ENCODE peak calls at places on chromosomes 11 and 22, in six cellular contexts. One of them, this sample, is unnamed.

GRCh38 chr11:11074686-11075370 is 217.0 kb upstream of the ZBED5 start:
- DNase-seq in NCI-H2081: peak
- DNase-seq in CD4-positive, alpha-beta memory T cell: no peak
- DNase-seq in neural crest cell: no peak
- DNase-seq in stimulated activated CD4-positive, alpha-beta T cell treated with anti-CD3 and anti-CD28 coated beads, Interleukin-12 subunit alpha, Interleukin-12 subunit beta, amount 100 ng/mL, for 4 hours: no peak
- DNase-seq in T1000: no peak
- DNase-seq in this sample: no peak

GRCh38 chr11:108958446-108959123 is 293.7 kb downstream of the DDX10 start:
- DNase-seq in NCI-H2081: no peak
- DNase-seq in stimulated activated CD4-positive, alpha-beta T cell treated with anti-CD3 and anti-CD28 coated beads, Interleukin-12 subunit alpha, Interleukin-12 subunit beta, amount 100 ng/mL, for 4 hours: no peak
- DNase-seq in neural crest cell: no peak
- DNase-seq in T1000: no peak
- DNase-seq in CD4-positive, alpha-beta memory T cell: no peak
- DNase-seq in this sample: no peak

GRCh38 chr11:1391165-1392010 is 1.7 kb downstream of the BRSK2 start:
- DNase-seq in NCI-H2081: peak
- DNase-seq in neural crest cell: peak
- DNase-seq in stimulated activated CD4-positive, alpha-beta T cell treated with anti-CD3 and anti-CD28 coated beads, Interleukin-12 subunit alpha, Interleukin-12 subunit beta, amount 100 ng/mL, for 4 hours: no peak
- DNase-seq in CD4-positive, alpha-beta memory T cell: no peak
- DNase-seq in T1000: no peak
- DNase-seq in this sample: peak

GRCh38 chr22:32761251-32761903 is 40.1 kb upstream of the TIMP3 start:
- DNase-seq in neural crest cell: no peak
- DNase-seq in CD4-positive, alpha-beta memory T cell: no peak
- DNase-seq in NCI-H2081: no peak
- DNase-seq in T1000: no peak
- DNase-seq in stimulated activated CD4-positive, alpha-beta T cell treated with anti-CD3 and anti-CD28 coated beads, Interleukin-12 subunit alpha, Interleukin-12 subunit beta, amount 100 ng/mL, for 4 hours: no peak
- DNase-seq in this sample: no peak

GRCh38 chr22:10961043-10961860 is 4566.7 kb upstream of the OR11H1 start:
- DNase-seq in neural crest cell: no peak
- DNase-seq in stimulated activated CD4-positive, alpha-beta T cell treated with anti-CD3 and anti-CD28 coated beads, Interleukin-12 subunit alpha, Interleukin-12 subunit beta, amount 100 ng/mL, for 4 hours: no peak
- DNase-seq in T1000: no peak
- DNase-seq in NCI-H2081: no peak
- DNase-seq in CD4-positive, alpha-beta memory T cell: no peak
- DNase-seq in this sample: no peak

GRCh38 chr11:75421035-75421602 is 11.9 kb downstream of the KLHL35 start:
- DNase-seq in stimulated activated CD4-positive, alpha-beta T cell treated with anti-CD3 and anti-CD28 coated beads, Interleukin-12 subunit alpha, Interleukin-12 subunit beta, amount 100 ng/mL, for 4 hours: no peak
- DNase-seq in CD4-positive, alpha-beta memory T cell: no peak
- DNase-seq in T1000: no peak
- DNase-seq in NCI-H2081: no peak
- DNase-seq in neural crest cell: no peak
- DNase-seq in this sample: no peak

GRCh38 chr11:23359297-23359696 is 499.0 kb upstream of the CCDC179 start:
- DNase-seq in stimulated activated CD4-positive, alpha-beta T cell treated with anti-CD3 and anti-CD28 coated beads, Interleukin-12 subunit alpha, Interleukin-12 subunit beta, amount 100 ng/mL, for 4 hours: no peak
- DNase-seq in neural crest cell: no peak
- DNase-seq in CD4-positive, alpha-beta memory T cell: no peak
- DNase-seq in T1000: no peak
- DNase-seq in NCI-H2081: no peak
- DNase-seq in this sample: no peak

GRCh38 chr22:50626314-50626855 is 1.6 kb downstream of the ARSA start:
- DNase-seq in CD4-positive, alpha-beta memory T cell: no peak
- DNase-seq in stimulated activated CD4-positive, alpha-beta T cell treated with anti-CD3 and anti-CD28 coated beads, Interleukin-12 subunit alpha, Interleukin-12 subunit beta, amount 100 ng/mL, for 4 hours: no peak
- DNase-seq in T1000: no peak
- DNase-seq in neural crest cell: no peak
- DNase-seq in NCI-H2081: no peak
- DNase-seq in this sample: no peak

GRCh38 chr11:45431301-45432018 is 145.3 kb upstream of the SYT13 start:
- DNase-seq in T1000: no peak
- DNase-seq in neural crest cell: no peak
- DNase-seq in stimulated activated CD4-positive, alpha-beta T cell treated with anti-CD3 and anti-CD28 coated beads, Interleukin-12 subunit alpha, Interleukin-12 subunit beta, amount 100 ng/mL, for 4 hours: no peak
- DNase-seq in CD4-positive, alpha-beta memory T cell: no peak
- DNase-seq in NCI-H2081: no peak
- DNase-seq in this sample: no peak

GRCh38 chr11:2777871-2778629 is 78.3 kb upstream of the KCNQ1OT1 start:
- DNase-seq in CD4-positive, alpha-beta memory T cell: no peak
- DNase-seq in NCI-H2081: no peak
- DNase-seq in stimulated activated CD4-positive, alpha-beta T cell treated with anti-CD3 and anti-CD28 coated beads, Interleukin-12 subunit alpha, Interleukin-12 subunit beta, amount 100 ng/mL, for 4 hours: no peak
- DNase-seq in T1000: no peak
- DNase-seq in neural crest cell: peak
- DNase-seq in this sample: no peak

This sample was measured in NT2/D1.